ENCODE peak calls at places on chromosomes 2 and 18, in six cellular contexts. V is stomach, Y is left lung, Z is thoracic aorta, K is epithelial cell of proximal tubule, O is astrocyte of the spinal cord. X is an unnamed sample.

GRCh38 chr2:231339318-231339717 is 56.2 kb upstream of the B3GNT7 start:
- DNase-seq in Y (no peak), V (no peak), Z (no peak), K (no peak), O (no peak), X (no peak)

GRCh38 chr2:178409261-178409660 is 41.7 kb downstream of the PRKRA start:
- DNase-seq in O (no peak), V (no peak), K (no peak), Y (no peak), Z (no peak), X (no peak)

GRCh38 chr2:71500426-71501079 is 47.2 kb downstream of the DYSF start:
- DNase-seq in O (no peak), V (no peak), K (no peak), Z (no peak), Y (no peak), X (no peak)

GRCh38 chr2:237330539-237330938 is 83.4 kb downstream of the COL6A3 start:
- DNase-seq in V (no peak), Y (no peak), K (no peak), O (no peak), Z (no peak), X (no peak)

GRCh38 chr18:45619062-45619825 is 4.0 kb downstream of the SLC14A2 start:
- DNase-seq in O (no peak), Y (no peak), V (no peak), Z (no peak), K (no peak), X (no peak)

GRCh38 chr2:53500181-53500580 is 267.4 kb upstream of the CHAC2 start:
- DNase-seq in Y (no peak), O (no peak), K (no peak), V (no peak), Z (peak; percentile 11), X (no peak)

GRCh38 chr2:46831037-46831868 is 84.4 kb downstream of the MCFD2 start:
- DNase-seq in Z (no peak), V (no peak), K (no peak), O (peak; percentile 26), Y (no peak), X (no peak)

GRCh38 chr2:68193774-68194372 is 36.2 kb downstream of the PNO1 start:
- DNase-seq in Z (no peak), K (no peak), O (peak; percentile 66), Y (no peak), V (no peak), X (no peak)

GRCh38 chr2:130756041-130756720 is 841 bp downstream of the AMER3 start:
- DNase-seq in V (no peak), O (peak; percentile 5), K (no peak), Y (peak; percentile 78), Z (no peak), X (no peak)

GRCh38 chr2:232838406-232838874 is 31.6 kb upstream of the SNORC start:
- DNase-seq in K (no peak), O (peak; percentile 7), V (no peak), Z (no peak), Y (no peak), X (no peak)

GRCh38 chr18:79644006-79644665 is 35.5 kb upstream of the CTDP1 start:
- DNase-seq in Z (no peak), Y (peak; percentile 87), V (peak; percentile 60), O (peak; percentile 43), K (no peak), X (no peak)

GRCh38 chr2:231305221-231305620 is 90.3 kb upstream of the B3GNT7 start:
- DNase-seq in O (no peak), K (no peak), V (no peak), Z (no peak), Y (no peak), X (no peak)

GRCh38 chr2:224023188-224023587 is 15.9 kb downstream of the SERPINE2 start:
- DNase-seq in Z (no peak), K (peak; percentile 76), O (peak; percentile 50), Y (no peak), V (no peak), X (no peak)

GRCh38 chr2:200705305-200705985 is 106.3 kb upstream of the BZW1 start:
- DNase-seq in K (no peak), V (no peak), Z (no peak), O (no peak), Y (no peak), X (no peak)

GRCh38 chr18:48208432-48208948 is 200.7 kb downstream of the ZBTB7C start:
- DNase-seq in O (no peak), Z (no peak), K (no peak), V (no peak), Y (no peak), X (no peak)

GRCh38 chr18:41378628-41379027 is 576.4 kb upstream of the PIK3C3 start:
- DNase-seq in K (no peak), O (peak; percentile 68), Y (no peak), Z (no peak), V (no peak), X (no peak)

GRCh38 chr18:5975111-5975622 is 79.8 kb upstream of the TMEM200C start:
- DNase-seq in Z (no peak), K (peak; percentile 52), V (no peak), Y (no peak), O (peak; percentile 87), X (no peak)

GRCh38 chr2:36706451-36706850 is 9.9 kb downstream of the VIT start:
- DNase-seq in Z (no peak), O (no peak), V (no peak), Y (no peak), K (no peak), X (no peak)

GRCh38 chr2:36706021-36706328 is 9.5 kb downstream of the VIT start:
- DNase-seq in O (no peak), Y (no peak), V (no peak), Z (no peak), K (no peak), X (no peak)

GRCh38 chr2:36707050-36707449 is 10.5 kb downstream of the VIT start:
- DNase-seq in O (peak; percentile 22), V (no peak), Y (no peak), K (no peak), Z (no peak), X (no peak)

GRCh38 chr2:36705326-36706020 is 9.0 kb downstream of the VIT start:
- DNase-seq in Y (no peak), K (no peak), Z (no peak), O (no peak), V (no peak), X (no peak)

GRCh38 chr2:36708119-36708741 is 11.7 kb downstream of the VIT start:
- DNase-seq in Y (no peak), Z (no peak), K (no peak), O (peak; percentile 11), V (no peak), X (no peak)
- TF ChIP-seq CTCF in Y (no peak), Z (no peak), K (no peak), O (peak; percentile 2), V (no peak), X (no peak)

DNA sequence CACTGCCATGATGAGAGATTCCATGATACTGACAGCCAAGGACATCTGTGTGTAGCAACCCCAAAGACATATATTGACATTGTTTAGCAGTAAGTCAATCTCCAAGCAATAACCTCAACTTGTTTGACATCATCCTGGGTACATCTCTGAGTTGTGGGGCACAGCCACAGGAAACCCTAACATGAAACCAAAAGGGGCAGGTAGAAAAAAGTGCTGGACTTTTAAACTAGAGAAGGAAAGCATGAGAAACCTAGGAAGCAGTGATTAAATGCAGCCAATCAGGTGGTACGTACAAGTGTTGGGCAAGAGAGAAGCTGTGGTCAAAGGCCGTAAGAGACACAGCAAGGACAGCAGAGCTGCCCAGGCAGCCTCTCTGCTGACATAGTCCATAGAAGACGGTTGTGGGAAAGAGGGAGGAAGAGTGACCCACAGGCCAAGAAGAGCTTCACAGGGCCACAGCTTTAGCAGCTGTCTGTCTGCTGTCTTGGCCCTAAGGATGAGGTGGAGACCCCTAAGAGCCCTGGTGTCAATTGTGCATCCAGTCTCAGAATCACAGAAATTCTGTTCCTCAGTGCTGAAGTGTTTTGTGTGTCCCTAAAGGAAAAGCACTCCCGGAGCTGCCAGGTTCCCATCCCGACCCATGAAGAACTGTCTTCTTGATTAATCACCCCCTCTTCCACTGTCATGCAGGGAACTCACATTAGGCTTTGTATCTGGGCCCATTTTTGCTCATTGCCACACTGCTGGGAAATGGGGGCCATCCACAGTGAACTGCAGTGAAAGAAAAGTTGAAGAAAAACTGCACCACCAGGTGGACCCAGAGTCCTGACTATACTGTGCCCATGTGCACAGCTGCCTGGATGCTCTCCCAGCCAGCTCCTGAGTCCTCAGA is 25.4 kb upstream of the CHN1 start:
- DNase-seq in K (no peak), V (no peak), Y (no peak), O (peak; percentile 62), Z (no peak), X (no peak)
- TF ChIP-seq CTCF in K (peak; percentile 53), V (no peak), Y (no peak), O (peak; percentile 53), Z (no peak), X (no peak)

GRCh38 chr18:39162013-39162412 is 1596.4 kb upstream of the CELF4 start:
- DNase-seq in Z (no peak), V (no peak), K (no peak), Y (no peak), O (no peak), X (no peak)
- TF ChIP-seq CTCF in Z (no peak), V (no peak), K (peak; percentile 9), Y (no peak), O (peak; percentile 6), X (no peak)

GRCh38 chr2:127698553-127699355 is 2.5 kb upstream of the SFT2D3 start:
- DNase-seq in V (no peak), O (no peak), Y (peak; percentile 55), Z (no peak), K (no peak), X (no peak)

GRCh38 chr2:127694986-127695385 is 6.3 kb upstream of the SFT2D3 start:
- DNase-seq in Y (no peak), K (no peak), Z (no peak), O (no peak), V (no peak), X (no peak)

GRCh38 chr2:127697482-127698180 is 3.7 kb upstream of the SFT2D3 start:
- DNase-seq in O (no peak), V (no peak), Z (no peak), Y (peak; percentile 47), K (no peak), X (no peak)

GRCh38 chr2:127700527-127701192 is 637 bp upstream of the SFT2D3 start:
- DNase-seq in Z (no peak), Y (peak; percentile 91), V (peak; percentile 64), K (no peak), O (no peak), X (peak; percentile 100)

DNA sequence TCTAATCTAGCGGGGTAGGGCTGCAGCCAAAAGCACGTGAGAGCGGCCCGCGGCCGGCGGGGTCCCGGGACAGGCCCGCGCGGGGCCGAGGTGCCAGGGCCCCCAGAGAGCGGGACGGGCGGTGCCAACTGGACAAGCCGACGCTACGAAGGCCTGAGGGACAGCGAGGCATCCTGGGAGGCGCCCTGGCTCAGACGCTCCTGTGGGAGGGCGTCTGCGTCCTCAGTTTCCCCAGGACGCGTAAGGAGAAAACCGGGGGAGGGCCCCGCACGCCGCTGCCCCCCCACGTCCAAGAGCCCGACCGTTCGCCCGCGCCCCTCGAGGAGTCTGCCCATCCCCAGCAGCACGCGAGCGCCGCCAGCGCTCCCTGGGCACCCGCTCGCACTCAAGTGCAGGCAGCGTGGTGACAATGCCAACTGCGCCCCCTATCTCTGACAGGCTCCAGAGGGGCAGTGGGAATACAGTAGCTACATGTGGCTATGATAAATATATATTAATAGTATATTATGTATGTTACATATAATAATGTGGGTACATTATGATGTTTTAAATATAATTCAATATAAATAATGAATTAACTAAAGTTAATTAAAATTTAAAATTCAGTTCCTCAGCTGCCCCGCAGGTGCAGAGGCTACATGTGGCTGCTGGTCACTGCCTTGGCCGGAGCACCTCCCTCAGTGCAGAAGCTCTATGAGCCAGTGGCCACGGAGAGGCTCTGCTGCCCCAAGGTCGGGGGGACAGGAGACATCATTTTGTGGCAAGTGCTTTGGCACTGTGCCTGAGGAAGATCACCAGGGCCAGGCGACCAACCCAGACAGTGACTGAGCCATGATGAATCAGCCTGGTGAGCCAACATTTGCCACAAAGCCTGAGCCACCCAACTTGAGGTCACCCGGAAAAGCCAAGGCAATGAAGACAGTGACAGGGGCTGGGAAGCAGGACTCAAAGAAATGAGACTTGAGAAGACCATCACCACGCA is 5.5 kb upstream of the SFT2D3 start:
- DNase-seq in Y (peak; percentile 84), O (peak; percentile 14), K (no peak), Z (no peak), V (peak; percentile 48), X (peak; percentile 69)
- TF ChIP-seq CTCF in Y (peak; percentile 39), O (peak; percentile 61), K (peak; percentile 61), Z (peak; percentile 58), V (no peak), X (peak; percentile 67)

X was measured in CD14-positive monocyte.